ENCODE peak calls at places on chromosomes 11 and 22, in five cellular contexts. R is HCT116, M is SJCRH30, D is spleen, P is body of pancreas. K is an unnamed sample.

GRCh38 chr11:82356316-82356715 is 377.3 kb downstream of the FAM181B start:
- DNase-seq in R (no peak), D (no peak), P (no peak), M (peak; percentile 10), K (no peak)

GRCh38 chr11:1288426-1289151 is 20.8 kb downstream of the TOLLIP start:
- DNase-seq in R (no peak), M (no peak), D (peak; percentile 63), P (no peak), K (no peak)

GRCh38 chr11:121829159-121829643 is 286.8 kb downstream of the BLID start:
- DNase-seq in D (no peak), R (peak; percentile 21), P (no peak), M (peak; percentile 51), K (no peak)

GRCh38 chr11:78011301-78011700 is 11.8 kb downstream of the KCTD14 start:
- DNase-seq in M (no peak), D (no peak), R (no peak), P (no peak), K (no peak)

GRCh38 chr11:70497536-70498075 is 99.3 kb downstream of the CTTN start:
- DNase-seq in M (no peak), D (peak; percentile 68), R (no peak), P (no peak), K (no peak)

GRCh38 chr11:118241191-118242098 is 10.7 kb downstream of the MPZL3 start:
- DNase-seq in P (peak; percentile 40), D (peak; percentile 77), R (peak; percentile 95), M (no peak), K (no peak)

GRCh38 chr22:30694638-30695350 is at the start of gene OSBP2:
- DNase-seq in M (no peak), P (peak; percentile 67), D (peak; percentile 84), R (no peak), K (peak; percentile 64)

GRCh38 chr11:117970400-117971024 is 15.7 kb upstream of the IL10RA start:
- DNase-seq in M (no peak), D (peak; percentile 66), P (no peak), R (no peak), K (no peak)

GRCh38 chr11:33402066-33402465 is 144.9 kb downstream of the HIPK3 start:
- DNase-seq in D (no peak), M (peak; percentile 86), R (no peak), P (no peak), K (no peak)

GRCh38 chr22:43433904-43434600 is 22.2 kb downstream of the MPPED1 start:
- DNase-seq in D (peak; percentile 49), R (no peak), P (no peak), M (no peak), K (no peak)

GRCh38 chr22:39820266-39820665 is 73.3 kb downstream of the ENTHD1 start:
- DNase-seq in D (no peak), P (no peak), M (no peak), R (peak; percentile 18), K (no peak)

GRCh38 chr22:49326558-49326957 is 501.1 kb downstream of the BRD1 start:
- DNase-seq in M (no peak), P (no peak), D (peak; percentile 21), R (no peak), K (no peak)

GRCh38 chr11:28701760-28702449 is 593.7 kb downstream of the METTL15 start:
- DNase-seq in D (no peak), R (peak; percentile 69), M (no peak), P (peak; percentile 11), K (no peak)

GRCh38 chr11:84543367-84544159 is 1083.6 kb downstream of the DLG2 start:
- DNase-seq in D (no peak), P (peak; percentile 10), M (peak; percentile 41), R (no peak), K (no peak)

GRCh38 chr11:45075519-45075918 is 70.9 kb upstream of the PRDM11 start:
- DNase-seq in P (no peak), D (no peak), M (no peak), R (no peak), K (no peak)

GRCh38 chr11:118522571-118523072 is 4.7 kb upstream of the TTC36 start:
- DNase-seq in P (peak; percentile 48), R (no peak), D (no peak), M (peak; percentile 38), K (no peak)

GRCh38 chr11:67055812-67056211 is 835 bp upstream of the RHOD start:
- DNase-seq in P (peak; percentile 40), D (no peak), R (no peak), M (no peak), K (no peak)

GRCh38 chr22:20159088-20159487 is 8.2 kb upstream of the CCDC188 start:
- DNase-seq in R (no peak), M (peak; percentile 50), P (no peak), D (no peak), K (no peak)

GRCh38 chr11:93606721-93607120 is 54.8 kb upstream of the CEP295 start:
- DNase-seq in D (no peak), M (no peak), R (no peak), P (no peak), K (no peak)

GRCh38 chr11:8777907-8778767 is 95.5 kb downstream of the RPL27A start:
- DNase-seq in P (peak; percentile 50), M (peak; percentile 32), D (no peak), R (no peak), K (no peak)

GRCh38 chr11:8775341-8776133 is 92.9 kb downstream of the RPL27A start:
- DNase-seq in R (no peak), D (peak; percentile 77), M (no peak), P (peak; percentile 65), K (no peak)

GRCh38 chr11:8779732-8780131 is 97.1 kb downstream of the RPL27A start:
- DNase-seq in D (no peak), R (no peak), P (no peak), M (no peak), K (no peak)

GRCh38 chr11:8776209-8776608 is 93.6 kb downstream of the RPL27A start:
- DNase-seq in D (no peak), R (no peak), P (peak; percentile 51), M (no peak), K (no peak)

DNA sequence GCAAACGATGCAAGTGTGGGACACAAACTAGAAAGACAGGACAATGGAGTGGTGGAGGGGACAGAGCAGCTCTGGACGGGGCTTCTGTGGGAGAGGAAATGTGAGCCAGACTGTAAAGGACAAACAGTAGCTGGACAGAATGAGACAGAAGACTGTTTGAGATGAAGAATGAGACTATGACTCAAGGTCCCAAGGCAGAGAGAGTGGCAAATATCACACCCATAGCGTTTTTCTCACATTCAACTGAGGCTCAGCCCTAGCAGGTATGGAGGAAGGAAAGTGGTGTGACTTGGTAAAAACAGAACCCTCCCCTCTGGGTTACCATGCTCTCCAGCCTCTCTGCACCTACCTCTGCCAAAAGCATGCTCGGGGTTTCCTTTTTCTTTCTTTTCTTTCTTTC is 96.5 kb downstream of the RPL27A start:
- DNase-seq in R (no peak), P (no peak), D (no peak), M (no peak), K (no peak)
- H3K4me1 ChIP-seq in R (no peaks in the 10 kb centered on the region), P (peaks cover 50% of the 10 kb centered on the region), D (peaks cover 68% of the 10 kb centered on the region), M (peaks cover 11% of the 10 kb centered on the region), K (no peaks in the 10 kb centered on the region)

GRCh38 chr11:128501008-128501407 is 86.3 kb downstream of the ETS1 start:
- DNase-seq in D (no peak), M (no peak), R (no peak), P (no peak), K (no peak)

GRCh38 chr11:128499613-128500213 is 87.6 kb downstream of the ETS1 start:
- DNase-seq in P (no peak), D (no peak), R (no peak), M (no peak), K (no peak)

GRCh38 chr11:128500488-128500887 is 86.9 kb downstream of the ETS1 start:
- DNase-seq in D (no peak), M (no peak), R (no peak), P (no peak), K (peak; percentile 66)

GRCh38 chr11:128497057-128497957 is 90.1 kb downstream of the ETS1 start:
- DNase-seq in D (no peak), R (peak; percentile 83), P (peak; percentile 58), M (peak; percentile 81), K (no peak)

GRCh38 chr11:128498846-128499245 is 88.5 kb downstream of the ETS1 start:
- DNase-seq in P (no peak), R (no peak), M (no peak), D (no peak), K (no peak)
- H3K4me3 ChIP-seq in P (no peak overlapping the region), R (no peak overlapping the region), M (no peak overlapping the region), D (no peak overlapping the region), K (no peak overlapping the region)

GRCh38 chr22:50576070-50576469 is 2.2 kb downstream of the CPT1B start:
- DNase-seq in M (peak; percentile 79), D (no peak), P (peak; percentile 34), R (peak; percentile 52), K (peak; percentile 45)

GRCh38 chr22:50573491-50574382 is 4.5 kb downstream of the CPT1B start:
- DNase-seq in R (no peak), M (no peak), D (no peak), P (no peak), K (no peak)

GRCh38 chr22:50576806-50577696 is 1.2 kb downstream of the CPT1B start:
- DNase-seq in D (no peak), M (no peak), P (no peak), R (no peak), K (no peak)

GRCh38 chr22:50574383-50574755 is 3.9 kb downstream of the CPT1B start:
- DNase-seq in D (no peak), P (no peak), M (no peak), R (no peak), K (no peak)

GRCh38 chr22:50575426-50575941 is 2.7 kb downstream of the CPT1B start:
- DNase-seq in D (no peak), M (no peak), P (no peak), R (no peak), K (no peak)
- H3K36me3 ChIP-seq in D (peaks cover 24% of the 10 kb centered on the region), M (no peaks in the 10 kb centered on the region), P (no peaks in the 10 kb centered on the region), R (no peaks in the 10 kb centered on the region), K (peaks cover 81% of the 10 kb centered on the region)

GRCh38 chr22:26597026-26597425 is 7.1 kb upstream of the TPST2 start:
- DNase-seq in R (no peak), M (no peak), P (no peak), D (peak; percentile 44), K (no peak)
- H3K4me1 ChIP-seq in R (no peaks in the 10 kb centered on the region), M (peaks cover 3% of the 10 kb centered on the region), P (peaks cover 8% of the 10 kb centered on the region), D (peaks cover 44% of the 10 kb centered on the region), K (no peaks in the 10 kb centered on the region)

DNA sequence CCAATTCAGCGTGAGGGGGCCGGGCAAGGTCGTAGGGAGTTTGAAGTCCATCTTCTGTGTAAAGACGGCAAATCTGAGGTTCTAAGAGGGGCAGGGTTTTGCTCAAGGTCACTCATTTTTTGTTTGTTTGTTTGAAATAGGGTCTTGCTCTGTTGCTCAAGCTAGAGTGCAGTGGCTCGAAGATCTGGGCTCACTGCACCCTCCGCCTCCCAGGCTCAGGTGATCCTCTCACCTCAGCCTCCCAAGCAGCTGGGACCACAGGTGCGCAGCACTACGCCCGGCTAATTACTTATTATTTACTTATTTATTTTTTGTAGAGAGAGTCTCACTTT is 355 bp upstream of the AP1B1 start:
- DNase-seq in P (no peak), M (no peak), D (no peak), R (no peak), K (no peak)
- H3K4me3 ChIP-seq in P (peak overlapping the region; percentile 79), M (peak overlapping the region; percentile 96), D (peak overlapping the region; percentile 79), R (peak overlapping the region; percentile 95), K (peak overlapping the region; percentile 96)

DNA sequence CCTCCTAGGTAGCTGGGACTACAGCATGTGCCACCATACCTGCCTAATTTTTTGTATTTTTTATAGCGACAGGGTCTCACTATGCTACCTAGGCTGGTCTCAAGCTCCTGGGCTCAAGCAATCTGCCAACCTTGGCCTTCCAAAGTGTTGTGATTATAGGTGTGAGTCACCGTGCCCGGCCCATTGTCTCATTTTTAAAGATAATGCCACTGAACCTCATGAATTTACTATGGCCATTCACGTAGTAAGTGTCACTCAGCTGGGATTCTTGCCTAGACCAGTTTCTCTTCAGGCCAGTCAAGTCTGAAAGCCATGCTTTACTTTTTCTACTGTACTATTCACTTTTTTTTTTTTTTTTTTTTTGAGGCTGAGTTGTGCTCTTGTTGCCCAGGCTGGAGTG is 22.4 kb downstream of the DEPDC5 start:
- DNase-seq in M (no peak), P (no peak), R (no peak), D (no peak), K (no peak)
- H3K36me3 ChIP-seq in M (peaks cover 8% of the 10 kb centered on the region), P (no peaks in the 10 kb centered on the region), R (peaks cover 13% of the 10 kb centered on the region), D (peaks cover 55% of the 10 kb centered on the region), K (peaks cover 10% of the 10 kb centered on the region)